ENCODE peak calls at places on chromosomes 13 and 19, in seven cellular contexts. C is activated gamma-delta T cell treated with Interleukin-2 at 50 U/mL for 16 hours, H is cardiac muscle cell, B is cerebellar cortex, Q is kidney tubule cell, I is left cardiac atrium, D is mesenchymal stem cell. E is an unnamed sample.

GRCh38 chr13:43935878-43936277 is 56.2 kb downstream of the LACC1 start:
- DNase-seq in C (no peak), H (no peak), B (no peak), Q (no peak), I (no peak), D (peak), E (no peak)

GRCh38 chr19:3405261-3405653 is 38.9 kb downstream of the NFIC start:
- DNase-seq in C (no peak), H (no peak), B (no peak), Q (no peak), I (no peak), D (no peak), E (no peak)

GRCh38 chr13:82797876-82798275 is 1084.4 kb downstream of the SLITRK1 start:
- DNase-seq in C (no peak), H (no peak), B (no peak), Q (no peak), I (no peak), D (no peak), E (no peak)

GRCh38 chr13:29892149-29892548 is 41.7 kb upstream of the UBL3 start:
- DNase-seq in C (no peak), H (no peak), B (peak), Q (no peak), I (no peak), D (no peak), E (no peak)

GRCh38 chr13:100396771-100397170 is 191.8 kb downstream of the GGACT start:
- DNase-seq in C (no peak), H (no peak), B (peak), Q (no peak), I (no peak), D (no peak), E (no peak)

GRCh38 chr13:66665991-66666390 is 564.1 kb downstream of the PCDH9 start:
- DNase-seq in C (no peak), H (peak), B (peak), Q (peak), I (no peak), D (peak), E (peak)

GRCh38 chr19:3080281-3080680 is 13.9 kb upstream of the GNA11 start:
- DNase-seq in C (no peak), H (no peak), B (no peak), Q (peak), I (peak), D (no peak), E (peak)

GRCh38 chr13:47955836-47956235 is 45.2 kb downstream of the SUCLA2 start:
- DNase-seq in C (no peak), H (no peak), B (no peak), Q (no peak), I (no peak), D (no peak), E (no peak)

GRCh38 chr19:7670150-7670784 is 1.4 kb downstream of the RETN start:
- DNase-seq in C (no peak), H (peak), B (no peak), Q (no peak), I (no peak), D (no peak), E (no peak)

GRCh38 chr13:101982903-101983302 is 418.9 kb downstream of the FGF14 start:
- DNase-seq in C (no peak), H (no peak), B (no peak), Q (no peak), I (no peak), D (no peak), E (no peak)

GRCh38 chr13:106492576-106493323 is 42.7 kb downstream of the EFNB2 start:
- DNase-seq in C (no peak), H (no peak), B (no peak), Q (no peak), I (no peak), D (no peak), E (no peak)

GRCh38 chr19:5436101-5436947 is 18.9 kb upstream of the ZNRF4 start:
- DNase-seq in C (no peak), H (peak), B (peak), Q (peak), I (no peak), D (peak), E (no peak)

GRCh38 chr19:53966931-53967330 is 4.2 kb downstream of the CACNG8 start:
- DNase-seq in C (no peak), H (no peak), B (no peak), Q (no peak), I (no peak), D (no peak), E (no peak)

GRCh38 chr13:97710797-97711196 is 242.7 kb upstream of the IPO5 start:
- DNase-seq in C (no peak), H (no peak), B (no peak), Q (no peak), I (no peak), D (no peak), E (no peak)

GRCh38 chr19:40512110-40512472 is 45.3 kb downstream of the SPTBN4 start:
- DNase-seq in C (no peak), H (no peak), B (no peak), Q (no peak), I (no peak), D (no peak), E (no peak)

GRCh38 chr13:109131698-109132257 is 502.4 kb downstream of the MYO16 start:
- DNase-seq in C (no peak), H (peak), B (no peak), Q (peak), I (no peak), D (peak), E (peak)

GRCh38 chr13:36352350-36352749 is 6.2 kb upstream of the SPART start:
- DNase-seq in C (no peak), H (no peak), B (no peak), Q (peak), I (no peak), D (peak), E (no peak)

GRCh38 chr19:38361633-38362075 is 12.7 kb upstream of the PSMD8 start:
- DNase-seq in C (peak), H (peak), B (peak), Q (peak), I (peak), D (peak), E (peak)

GRCh38 chr19:3176715-3177501 is 1.7 kb upstream of the S1PR4 start:
- DNase-seq in C (peak), H (no peak), B (no peak), Q (peak), I (no peak), D (peak), E (peak)

GRCh38 chr19:3434630-3435553 is 45.4 kb downstream of the SMIM24 start:
- DNase-seq in C (peak), H (peak), B (peak), Q (peak), I (peak), D (peak), E (peak)

GRCh38 chr19:38658462-38659306 is 11.2 kb downstream of the ACTN4 start:
- DNase-seq in C (no peak), H (peak), B (peak), Q (peak), I (no peak), D (peak), E (peak)

GRCh38 chr19:18479964-18480723 is 41.7 kb downstream of the ELL start:
- DNase-seq in C (no peak), H (no peak), B (peak), Q (peak), I (peak), D (peak), E (peak)

GRCh38 chr13:41942462-41943094 is 18.3 kb downstream of the VWA8 start:
- DNase-seq in C (no peak), H (peak), B (peak), Q (peak), I (no peak), D (peak), E (peak)

GRCh38 chr13:79749985-79750551 is 269.1 kb downstream of the NDFIP2 start:
- DNase-seq in C (no peak), H (peak), B (peak), Q (peak), I (peak), D (peak), E (peak)

E was measured in fibroblast of villous mesenchyme.